ENCODE peak calls at places on chromosomes 2 and 18, in nine cellular contexts. P is right atrium auricular region; L is kidney; S is fibroblast of lung; Q is CD4-positive, alpha-beta T cell; C is endodermal cell; M is mammary epithelial cell; Y is left ventricle myocardium inferior; I is CD8-positive, alpha-beta memory T cell. T is an unnamed sample. For H3K9me3, the result is how much of the 10 kb centered on the place peaks cover.

GRCh38 chr18:72822202-72822601 is 45.6 kb downstream of the NETO1 start:
- DNase-seq in P (no peak), L (no peak), S (no peak), Q (no peak), C (no peak), M (no peak), Y (no peak), I (no peak), T (no peak)

GRCh38 chr2:37837576-37838335 is 87.3 kb upstream of the RMDN2 start:
- DNase-seq in P (no peak), L (peak), S (peak), Q (no peak), C (peak), M (no peak), Y (peak), I (no peak), T (no peak)

GRCh38 chr2:74413001-74413698 is 8.3 kb downstream of the C2orf81 start:
- DNase-seq in P (no peak), L (no peak), S (no peak), Q (no peak), C (no peak), M (no peak), Y (no peak), I (no peak), T (no peak)

GRCh38 chr18:27845897-27846296 is 331.0 kb downstream of the CDH2 start:
- DNase-seq in P (no peak), L (no peak), S (no peak), Q (no peak), C (no peak), M (no peak), Y (no peak), I (no peak), T (no peak)

GRCh38 chr18:13493071-13493470 is 233.3 kb downstream of the FAM210A start:
- DNase-seq in P (no peak), L (no peak), S (no peak), Q (no peak), C (no peak), M (no peak), Y (no peak), I (no peak), T (no peak)

GRCh38 chr18:80241919-80242777 is 5.2 kb downstream of the PARD6G start:
- DNase-seq in P (peak), L (no peak), S (no peak), Q (no peak), C (peak), M (peak), Y (no peak), I (no peak), T (no peak)

GRCh38 chr2:54009549-54009948 is 38.8 kb upstream of the PSME4 start:
- DNase-seq in P (no peak), L (no peak), S (no peak), Q (no peak), C (no peak), M (no peak), Y (no peak), I (no peak), T (no peak)

GRCh38 chr2:156189143-156189542 is 143.4 kb downstream of the NR4A2 start:
- DNase-seq in P (no peak), L (no peak), S (no peak), Q (no peak), C (no peak), M (no peak), Y (no peak), I (no peak), T (no peak)

GRCh38 chr2:37985333-37985732 is 60.2 kb downstream of the RMDN2 start:
- DNase-seq in P (no peak), L (no peak), S (peak), Q (no peak), C (no peak), M (peak), Y (no peak), I (no peak), T (no peak)

GRCh38 chr18:42275138-42275535 is 320.1 kb downstream of the PIK3C3 start:
- DNase-seq in P (no peak), L (no peak), S (no peak), Q (no peak), C (no peak), M (no peak), Y (no peak), I (no peak), T (no peak)

GRCh38 chr2:179691235-179691634 is 170.2 kb downstream of the ZNF385B start:
- DNase-seq in P (no peak), L (no peak), S (peak), Q (no peak), C (no peak), M (no peak), Y (no peak), I (no peak), T (no peak)
- H3K9me3 ChIP-seq in P (under half), L (under half), S (under half), Q (under half), C (under half), M (under half), Y (under half), I (under half), T (under half)

GRCh38 chr2:108835038-108835437 is 48.5 kb downstream of the CCDC138 start:
- DNase-seq in P (no peak), L (no peak), S (no peak), Q (no peak), C (no peak), M (no peak), Y (no peak), I (no peak), T (no peak)
- H3K9me3 ChIP-seq in P (under half), L (under half), S (under half), Q (under half), C (under half), M (under half), Y (under half), I (under half), T (under half)

DNA sequence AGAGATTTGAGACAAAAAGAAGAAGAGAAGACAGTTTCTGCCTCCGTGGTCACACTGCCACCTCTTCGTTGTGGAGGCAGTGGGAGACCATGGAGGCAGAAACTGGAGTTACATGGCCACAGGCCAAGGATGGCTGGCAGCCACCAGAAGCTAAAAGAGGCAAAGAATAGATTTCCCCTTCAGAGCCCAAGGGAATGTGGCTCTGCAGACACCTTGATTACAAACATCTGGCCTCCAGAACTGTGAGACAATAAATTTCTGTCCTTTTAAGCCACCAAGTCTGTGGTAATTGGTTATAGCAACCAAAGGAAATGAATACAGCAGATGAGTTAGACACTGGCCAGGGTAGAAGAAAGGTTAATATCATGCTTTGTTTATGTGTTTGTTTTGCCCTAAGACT is 420.4 kb upstream of the LYPD1 start:
- DNase-seq in P (no peak), L (no peak), S (no peak), Q (no peak), C (no peak), M (no peak), Y (no peak), I (no peak), T (no peak)
- H3K9me3 ChIP-seq in P (under half), L (under half), S (under half), Q (under half), C (under half), M (under half), Y (under half), I (under half), T (under half)

GRCh38 chr2:133158442-133158841 is 409.8 kb downstream of the NCKAP5 start:
- DNase-seq in P (no peak), L (no peak), S (no peak), Q (no peak), C (no peak), M (no peak), Y (no peak), I (no peak), T (no peak)

GRCh38 chr2:133152801-133153200 is 415.5 kb downstream of the NCKAP5 start:
- DNase-seq in P (no peak), L (no peak), S (no peak), Q (no peak), C (no peak), M (no peak), Y (no peak), I (no peak), T (no peak)

GRCh38 chr2:133158024-133158423 is 410.2 kb downstream of the NCKAP5 start:
- DNase-seq in P (no peak), L (no peak), S (no peak), Q (no peak), C (no peak), M (no peak), Y (no peak), I (no peak), T (no peak)

GRCh38 chr2:133157141-133157540 is 411.1 kb downstream of the NCKAP5 start:
- DNase-seq in P (no peak), L (no peak), S (no peak), Q (no peak), C (no peak), M (no peak), Y (no peak), I (no peak), T (no peak)
- H3K9me3 ChIP-seq in P (under half), L (under half), S (under half), Q (under half), C (under half), M (under half), Y (under half), I (under half), T (under half)

GRCh38 chr2:132733119-132733518 is 63.1 kb upstream of the LYPD1 start:
- DNase-seq in P (no peak), L (no peak), S (no peak), Q (no peak), C (no peak), M (no peak), Y (no peak), I (no peak), T (no peak)

GRCh38 chr2:132740081-132740480 is 70.1 kb upstream of the LYPD1 start:
- DNase-seq in P (no peak), L (no peak), S (no peak), Q (no peak), C (no peak), M (no peak), Y (no peak), I (no peak), T (no peak)

GRCh38 chr2:132731431-132731830 is 61.4 kb upstream of the LYPD1 start:
- DNase-seq in P (no peak), L (no peak), S (no peak), Q (no peak), C (peak), M (peak), Y (no peak), I (no peak), T (no peak)

GRCh38 chr2:132741754-132742153 is 71.7 kb upstream of the LYPD1 start:
- DNase-seq in P (no peak), L (no peak), S (no peak), Q (no peak), C (no peak), M (no peak), Y (no peak), I (no peak), T (no peak)

DNA sequence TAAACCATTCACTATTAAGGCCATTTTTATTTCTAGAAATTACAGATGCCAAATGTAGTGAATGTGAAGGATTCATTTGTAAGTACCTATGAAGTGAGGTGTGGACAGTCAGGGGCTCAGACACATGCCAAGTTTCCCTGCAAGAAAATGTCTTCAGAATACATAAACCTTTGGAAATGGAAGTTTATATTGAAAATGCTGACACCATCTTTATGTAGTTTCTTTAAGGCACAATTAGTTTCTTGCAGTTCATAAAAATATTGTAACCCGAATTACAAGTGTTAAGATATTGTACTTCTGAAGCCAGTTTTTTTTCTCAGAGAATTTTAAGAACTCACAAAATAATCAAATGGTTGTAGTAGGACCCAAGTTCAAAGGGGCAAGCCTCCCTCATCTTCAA is 66.1 kb upstream of the LYPD1 start:
- DNase-seq in P (no peak), L (no peak), S (no peak), Q (no peak), C (no peak), M (no peak), Y (no peak), I (no peak), T (no peak)
- H3K9me3 ChIP-seq in P (under half), L (under half), S (under half), Q (under half), C (under half), M (under half), Y (under half), I (under half), T (under half)

GRCh38 chr2:64356906-64357305 is 97.1 kb upstream of the LGALSL start:
- DNase-seq in P (peak), L (no peak), S (no peak), Q (no peak), C (no peak), M (no peak), Y (no peak), I (no peak), T (no peak)

GRCh38 chr2:64361151-64361938 is 92.6 kb upstream of the LGALSL start:
- DNase-seq in P (no peak), L (no peak), S (no peak), Q (no peak), C (no peak), M (no peak), Y (no peak), I (no peak), T (no peak)

GRCh38 chr2:64359892-64360657 is 93.9 kb upstream of the LGALSL start:
- DNase-seq in P (peak), L (peak), S (peak), Q (no peak), C (peak), M (peak), Y (peak), I (no peak), T (peak)

GRCh38 chr2:64362562-64363026 is 91.4 kb upstream of the LGALSL start:
- DNase-seq in P (no peak), L (no peak), S (no peak), Q (no peak), C (peak), M (peak), Y (no peak), I (no peak), T (no peak)

DNA sequence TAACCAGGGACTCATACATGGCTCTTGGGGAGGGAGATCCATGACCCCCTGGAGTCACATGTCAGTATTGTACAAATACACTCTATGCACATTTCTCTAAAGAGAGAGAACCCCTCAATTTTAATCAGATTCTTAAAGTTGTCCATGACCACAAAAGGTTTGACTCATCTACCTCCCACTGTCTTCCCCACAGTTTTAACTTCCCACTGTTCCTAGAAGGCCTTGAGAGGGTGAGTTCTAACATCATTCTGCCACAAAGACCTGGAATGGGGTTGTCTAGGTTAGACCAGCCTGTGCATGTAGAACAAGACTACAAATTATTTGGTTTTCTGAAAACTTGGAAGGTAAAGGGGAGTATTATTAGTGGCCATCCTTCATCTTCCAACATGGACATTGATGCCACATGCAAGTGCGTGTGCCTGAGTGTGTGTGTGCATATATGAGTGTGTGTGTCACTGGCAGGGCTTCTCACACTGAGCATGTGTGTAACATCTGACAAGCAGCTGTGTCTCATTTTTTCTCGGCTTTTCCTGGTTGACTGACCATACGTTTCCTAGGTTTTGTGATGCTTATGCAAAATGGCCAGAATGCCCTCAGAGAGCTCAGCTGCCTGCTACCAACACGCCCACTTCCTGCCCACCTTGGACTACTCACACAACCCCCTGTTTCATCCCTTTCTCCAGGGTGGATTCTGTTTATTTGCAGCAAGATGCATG is 94.6 kb upstream of the LGALSL start:
- DNase-seq in P (no peak), L (no peak), S (peak), Q (no peak), C (no peak), M (peak), Y (no peak), I (no peak), T (no peak)
- H3K9me3 ChIP-seq in P (under half), L (under half), S (under half), Q (under half), C (under half), M (under half), Y (under half), I (under half), T (under half)

GRCh38 chr2:127122351-127123027 is 15.5 kb upstream of the BIN1 start:
- DNase-seq in P (peak), L (peak), S (no peak), Q (no peak), C (no peak), M (no peak), Y (no peak), I (no peak), T (no peak)

GRCh38 chr2:127125821-127126220 is 18.9 kb upstream of the BIN1 start:
- DNase-seq in P (no peak), L (no peak), S (no peak), Q (no peak), C (no peak), M (no peak), Y (no peak), I (no peak), T (no peak)

GRCh38 chr2:127121341-127121740 is 14.4 kb upstream of the BIN1 start:
- DNase-seq in P (no peak), L (no peak), S (no peak), Q (no peak), C (no peak), M (no peak), Y (no peak), I (no peak), T (no peak)

GRCh38 chr2:127121776-127122176 is 14.8 kb upstream of the BIN1 start:
- DNase-seq in P (peak), L (peak), S (no peak), Q (no peak), C (no peak), M (no peak), Y (peak), I (no peak), T (no peak)

GRCh38 chr2:127124426-127124825 is 17.5 kb upstream of the BIN1 start:
- DNase-seq in P (no peak), L (peak), S (no peak), Q (no peak), C (no peak), M (no peak), Y (no peak), I (no peak), T (no peak)
- H3K9me3 ChIP-seq in P (under half), L (under half), S (under half), Q (under half), C (under half), M (under half), Y (under half), I (under half), T (under half)

DNA sequence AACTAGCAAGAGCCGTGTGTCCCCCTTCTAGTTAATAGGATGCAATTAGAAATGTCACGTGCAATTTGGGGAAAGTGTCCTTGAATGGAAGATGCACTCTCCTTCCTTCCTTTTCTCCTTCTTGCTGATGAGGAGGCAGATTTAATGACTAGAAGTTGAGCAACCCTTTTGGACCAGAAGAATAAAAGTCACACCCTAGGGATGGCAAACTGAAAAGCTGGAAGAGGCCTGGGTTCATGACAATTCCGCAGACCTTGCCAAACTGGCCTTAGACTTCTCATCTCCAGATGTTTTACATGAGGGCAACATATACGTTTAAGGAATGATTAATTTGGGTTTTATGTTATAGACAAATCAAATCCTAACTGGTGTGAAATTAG is 38.6 kb upstream of the NCOA1 start:
- DNase-seq in P (no peak), L (no peak), S (no peak), Q (no peak), C (no peak), M (no peak), Y (no peak), I (no peak), T (no peak)
- H3K9me3 ChIP-seq in P (under half), L (under half), S (under half), Q (under half), C (under half), M (under half), Y (under half), I (under half), T (under half)

GRCh38 chr2:39264733-39265132 is 21.0 kb upstream of the CDKL4 start:
- DNase-seq in P (no peak), L (no peak), S (no peak), Q (no peak), C (no peak), M (no peak), Y (no peak), I (no peak), T (no peak)
- H3K9me3 ChIP-seq in P (under half), L (under half), S (under half), Q (under half), C (under half), M (under half), Y (under half), I (under half), T (under half)